ENCODE peak calls at places on chromosomes 6 and 20, in seven cellular contexts. One of them, this sample, is unnamed.

GRCh38 chr6:81450180-81450579 is 302.3 kb downstream of the TENT5A start:
- DNase-seq in SK-MEL-5: peak
- DNase-seq in memory B cell: no peak
- DNase-seq in Jurkat, Clone E6-1: no peak
- DNase-seq in left ventricle myocardium inferior: no peak
- DNase-seq in NCI-H524: no peak
- DNase-seq in aorta: no peak
- DNase-seq in this sample: peak

GRCh38 chr6:132548746-132549463 is 3.6 kb upstream of the TAAR8 start:
- DNase-seq in SK-MEL-5: no peak
- DNase-seq in memory B cell: no peak
- DNase-seq in Jurkat, Clone E6-1: no peak
- DNase-seq in left ventricle myocardium inferior: no peak
- DNase-seq in NCI-H524: no peak
- DNase-seq in aorta: no peak
- DNase-seq in this sample: no peak

GRCh38 chr6:148525453-148525852 is 182.8 kb downstream of the SASH1 start:
- DNase-seq in SK-MEL-5: no peak
- DNase-seq in memory B cell: no peak
- DNase-seq in Jurkat, Clone E6-1: no peak
- DNase-seq in left ventricle myocardium inferior: no peak
- DNase-seq in NCI-H524: no peak
- DNase-seq in aorta: no peak
- DNase-seq in this sample: no peak

GRCh38 chr20:61797200-61797599 is 268.5 kb downstream of the TAF4 start:
- DNase-seq in SK-MEL-5: no peak
- DNase-seq in memory B cell: no peak
- DNase-seq in Jurkat, Clone E6-1: peak
- DNase-seq in left ventricle myocardium inferior: no peak
- DNase-seq in NCI-H524: no peak
- DNase-seq in aorta: no peak
- DNase-seq in this sample: no peak

GRCh38 chr6:160750276-160750689 is 48.2 kb downstream of the PLG start:
- DNase-seq in SK-MEL-5: peak
- DNase-seq in memory B cell: no peak
- DNase-seq in Jurkat, Clone E6-1: no peak
- DNase-seq in left ventricle myocardium inferior: no peak
- DNase-seq in NCI-H524: peak
- DNase-seq in aorta: no peak
- DNase-seq in this sample: no peak

GRCh38 chr6:45504947-45505346 is 127.2 kb upstream of the SUPT3H start:
- DNase-seq in SK-MEL-5: no peak
- DNase-seq in memory B cell: no peak
- DNase-seq in Jurkat, Clone E6-1: no peak
- DNase-seq in left ventricle myocardium inferior: no peak
- DNase-seq in NCI-H524: no peak
- DNase-seq in aorta: no peak
- DNase-seq in this sample: no peak

GRCh38 chr6:7424967-7425807 is 35.6 kb downstream of the RIOK1 start:
- DNase-seq in SK-MEL-5: peak
- DNase-seq in memory B cell: no peak
- DNase-seq in Jurkat, Clone E6-1: no peak
- DNase-seq in left ventricle myocardium inferior: peak
- DNase-seq in NCI-H524: no peak
- DNase-seq in aorta: no peak
- DNase-seq in this sample: no peak

GRCh38 chr6:16331328-16332174 is 93.2 kb downstream of the GMPR start:
- DNase-seq in SK-MEL-5: peak
- DNase-seq in memory B cell: peak
- DNase-seq in Jurkat, Clone E6-1: peak
- DNase-seq in left ventricle myocardium inferior: peak
- DNase-seq in NCI-H524: no peak
- DNase-seq in aorta: peak
- DNase-seq in this sample: peak

GRCh38 chr6:34182751-34183531 is 37.1 kb upstream of the GRM4 start:
- DNase-seq in SK-MEL-5: no peak
- DNase-seq in memory B cell: peak
- DNase-seq in Jurkat, Clone E6-1: peak
- DNase-seq in left ventricle myocardium inferior: no peak
- DNase-seq in NCI-H524: no peak
- DNase-seq in aorta: peak
- DNase-seq in this sample: no peak